ENCODE peak calls at places on chromosomes 16 and 17, in ten cellular contexts. Q is GM12865, U is right lobe of liver, Z is mucosa of descending colon, P is IMR-90, B is kidney, A is neural progenitor cell, D is fibroblast of villous mesenchyme, Y is lower leg skin, G is glutamatergic neuron. C is an unnamed sample.

GRCh38 chr16:81273223-81273940 is 34.9 kb downstream of the BCO1 start:
- DNase-seq in Q (no peak), U (no peak), Z (no peak), P (no peak), B (peak), A (no peak), D (no peak), Y (no peak), G (no peak), C (no peak)

GRCh38 chr17:20022701-20023100 is 13.5 kb downstream of the SPECC1 start:
- DNase-seq in Q (no peak), U (no peak), Z (no peak), P (no peak), B (no peak), A (no peak), D (peak), Y (peak), G (no peak), C (no peak)

GRCh38 chr16:75065149-75065807 is 51.3 kb downstream of the LDHD start:
- DNase-seq in Q (no peak), U (no peak), Z (peak), P (no peak), B (no peak), A (no peak), D (no peak), Y (no peak), G (no peak), C (no peak)

GRCh38 chr16:14232106-14232890 is 161.2 kb downstream of the MRTFB start:
- DNase-seq in Q (no peak), U (no peak), Z (no peak), P (peak), B (peak), A (no peak), D (no peak), Y (no peak), G (no peak), C (no peak)

GRCh38 chr16:73171380-73171779 is 123.5 kb upstream of the ZFHX3 start:
- DNase-seq in Q (no peak), U (no peak), Z (no peak), P (no peak), B (no peak), A (no peak), D (peak), Y (no peak), G (no peak), C (no peak)

GRCh38 chr17:35912339-35912912 is 18.1 kb downstream of the RDM1 start:
- DNase-seq in Q (no peak), U (no peak), Z (no peak), P (no peak), B (no peak), A (no peak), D (no peak), Y (no peak), G (no peak), C (no peak)

GRCh38 chr17:82642022-82642421 is 6.2 kb downstream of the WDR45B start:
- DNase-seq in Q (no peak), U (peak), Z (no peak), P (no peak), B (peak), A (no peak), D (no peak), Y (no peak), G (no peak), C (no peak)

GRCh38 chr16:74605746-74606520 is 981 bp downstream of the GLG1 start:
- DNase-seq in Q (no peak), U (no peak), Z (no peak), P (no peak), B (no peak), A (peak), D (peak), Y (no peak), G (no peak), C (no peak)

GRCh38 chr17:7128174-7128573 is 13.6 kb upstream of the ASGR2 start:
- DNase-seq in Q (no peak), U (peak), Z (no peak), P (no peak), B (peak), A (no peak), D (no peak), Y (no peak), G (peak), C (no peak)

GRCh38 chr17:40314557-40314953 is 5.6 kb downstream of the RARA start:
- DNase-seq in Q (peak), U (peak), Z (peak), P (peak), B (peak), A (no peak), D (peak), Y (peak), G (peak), C (no peak)

GRCh38 chr17:56034120-56034757 is 119.0 kb upstream of the ANKFN1 start:
- DNase-seq in Q (no peak), U (no peak), Z (peak), P (no peak), B (no peak), A (no peak), D (peak), Y (no peak), G (no peak), C (no peak)

GRCh38 chr16:3879887-3880564 is 487 bp downstream of the CREBBP start:
- DNase-seq in Q (peak), U (peak), Z (peak), P (peak), B (peak), A (peak), D (peak), Y (peak), G (peak), C (peak)

GRCh38 chr16:57711331-57711730 is 16.7 kb downstream of the DRC7 start:
- DNase-seq in Q (no peak), U (no peak), Z (no peak), P (no peak), B (no peak), A (no peak), D (no peak), Y (no peak), G (no peak), C (no peak)

GRCh38 chr17:79951361-79952264 is 84.1 kb downstream of the TBC1D16 start:
- DNase-seq in Q (no peak), U (peak), Z (no peak), P (peak), B (peak), A (peak), D (peak), Y (no peak), G (peak), C (no peak)

GRCh38 chr16:87834668-87835473 is 34.4 kb downstream of the SLC7A5 start:
- DNase-seq in Q (no peak), U (peak), Z (no peak), P (peak), B (no peak), A (no peak), D (peak), Y (no peak), G (no peak), C (no peak)

GRCh38 chr17:30716461-30717289 is 107.8 kb downstream of the CRLF3 start:
- DNase-seq in Q (no peak), U (peak), Z (no peak), P (peak), B (peak), A (no peak), D (peak), Y (no peak), G (no peak), C (no peak)

GRCh38 chr17:73841431-73842060 is 197.3 kb upstream of the SDK2 start:
- DNase-seq in Q (no peak), U (no peak), Z (peak), P (no peak), B (no peak), A (peak), D (peak), Y (no peak), G (no peak), C (peak)

GRCh38 chr17:67358612-67359011 is 7.8 kb downstream of the PSMD12 start:
- DNase-seq in Q (no peak), U (no peak), Z (no peak), P (peak), B (no peak), A (no peak), D (no peak), Y (no peak), G (no peak), C (no peak)

GRCh38 chr16:85195884-85196816 is 83.9 kb upstream of the CIBAR2 start:
- DNase-seq in Q (no peak), U (no peak), Z (peak), P (no peak), B (no peak), A (no peak), D (no peak), Y (no peak), G (no peak), C (no peak)

GRCh38 chr16:87701505-87701921 is 64.3 kb downstream of the KLHDC4 start:
- DNase-seq in Q (no peak), U (no peak), Z (no peak), P (no peak), B (no peak), A (no peak), D (no peak), Y (no peak), G (peak), C (no peak)

GRCh38 chr17:76742958-76743357 is 5.0 kb downstream of the MFSD11 start:
- DNase-seq in Q (no peak), U (no peak), Z (no peak), P (no peak), B (no peak), A (no peak), D (no peak), Y (no peak), G (no peak), C (no peak)
- TF ChIP-seq CTCF in Q (no peak), U (no peak), Z (no peak), P (no peak), B (no peak), A (no peak), D (no peak), Y (no peak), G (no peak), C (no peak)

DNA sequence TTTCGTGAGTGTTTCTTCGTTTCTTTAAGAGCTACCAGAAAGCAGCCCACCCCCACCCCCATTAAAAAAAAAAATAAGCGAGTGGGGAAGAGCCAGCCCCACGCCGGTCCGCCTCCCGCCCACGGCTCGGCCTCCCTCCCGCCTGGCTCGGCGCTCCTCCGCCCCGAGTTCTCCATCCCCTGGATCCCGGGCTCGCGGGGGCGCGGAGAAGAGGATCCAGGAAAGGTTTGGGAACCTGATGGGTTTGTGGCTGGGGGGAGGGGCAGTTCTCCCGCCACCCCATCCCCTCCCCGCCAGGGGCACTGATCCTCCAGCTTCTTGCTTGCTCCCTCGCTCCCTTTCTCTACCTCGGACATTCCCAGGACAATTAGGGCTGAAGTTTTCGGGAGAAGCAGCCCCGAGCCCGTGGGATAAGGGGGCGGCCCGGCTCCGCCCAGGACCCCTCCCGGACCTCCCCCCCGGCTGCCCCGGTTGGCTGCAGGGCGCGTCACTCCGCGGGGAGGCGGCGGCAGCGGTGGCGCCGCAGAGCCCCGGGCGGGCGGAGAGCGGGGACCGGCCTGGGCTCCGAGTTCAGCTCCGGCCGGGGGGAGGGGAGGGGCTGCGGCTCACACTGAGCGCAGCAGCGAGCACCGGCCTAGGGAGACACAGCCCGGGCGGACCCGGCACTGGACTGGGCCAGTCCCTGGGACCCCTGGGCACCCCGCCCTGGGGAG is 1.0 kb upstream of the SALL1 start:
- DNase-seq in Q (no peak), U (peak), Z (peak), P (peak), B (peak), A (peak), D (peak), Y (no peak), G (peak), C (peak)
- TF ChIP-seq CTCF in Q (no peak), U (no peak), Z (no peak), P (no peak), B (no peak), A (peak), D (peak), Y (no peak), G (peak), C (no peak)

GRCh38 chr17:57603541-57603940 is 141.6 kb downstream of the CCDC182 start:
- DNase-seq in Q (peak), U (no peak), Z (peak), P (no peak), B (no peak), A (no peak), D (no peak), Y (no peak), G (no peak), C (no peak)
- TF ChIP-seq CTCF in Q (no peak), U (no peak), Z (no peak), P (no peak), B (no peak), A (no peak), D (no peak), Y (no peak), G (no peak), C (no peak)

GRCh38 chr16:89495121-89495520 is 4.8 kb upstream of the ANKRD11 start:
- DNase-seq in Q (no peak), U (no peak), Z (no peak), P (peak), B (no peak), A (no peak), D (peak), Y (no peak), G (no peak), C (no peak)
- TF ChIP-seq CTCF in Q (no peak), U (no peak), Z (no peak), P (no peak), B (no peak), A (no peak), D (peak), Y (no peak), G (no peak), C (no peak)

GRCh38 chr17:72661093-72661944 is 431.2 kb downstream of the SLC39A11 start:
- DNase-seq in Q (no peak), U (no peak), Z (no peak), P (no peak), B (no peak), A (no peak), D (no peak), Y (no peak), G (no peak), C (no peak)
- TF ChIP-seq CTCF in Q (no peak), U (no peak), Z (no peak), P (no peak), B (no peak), A (peak), D (peak), Y (no peak), G (peak), C (peak)

GRCh38 chr17:81309140-81309858 is 14.2 kb upstream of the SLC38A10 start:
- DNase-seq in Q (peak), U (peak), Z (peak), P (peak), B (peak), A (peak), D (peak), Y (peak), G (peak), C (peak)

GRCh38 chr17:81310963-81311550 is 15.9 kb upstream of the SLC38A10 start:
- DNase-seq in Q (no peak), U (no peak), Z (no peak), P (no peak), B (no peak), A (no peak), D (no peak), Y (no peak), G (peak), C (no peak)

GRCh38 chr17:81308161-81308560 is 13.1 kb upstream of the SLC38A10 start:
- DNase-seq in Q (no peak), U (no peak), Z (no peak), P (no peak), B (no peak), A (no peak), D (no peak), Y (no peak), G (peak), C (no peak)

GRCh38 chr17:81311954-81312353 is 16.8 kb upstream of the SLC38A10 start:
- DNase-seq in Q (no peak), U (no peak), Z (no peak), P (no peak), B (no peak), A (no peak), D (no peak), Y (no peak), G (no peak), C (no peak)

GRCh38 chr17:81309859-81310839 is 15.0 kb upstream of the SLC38A10 start:
- DNase-seq in Q (no peak), U (no peak), Z (no peak), P (no peak), B (no peak), A (no peak), D (no peak), Y (no peak), G (peak), C (no peak)
- TF ChIP-seq CTCF in Q (no peak), U (no peak), Z (no peak), P (no peak), B (no peak), A (no peak), D (no peak), Y (no peak), G (no peak), C (no peak)

DNA sequence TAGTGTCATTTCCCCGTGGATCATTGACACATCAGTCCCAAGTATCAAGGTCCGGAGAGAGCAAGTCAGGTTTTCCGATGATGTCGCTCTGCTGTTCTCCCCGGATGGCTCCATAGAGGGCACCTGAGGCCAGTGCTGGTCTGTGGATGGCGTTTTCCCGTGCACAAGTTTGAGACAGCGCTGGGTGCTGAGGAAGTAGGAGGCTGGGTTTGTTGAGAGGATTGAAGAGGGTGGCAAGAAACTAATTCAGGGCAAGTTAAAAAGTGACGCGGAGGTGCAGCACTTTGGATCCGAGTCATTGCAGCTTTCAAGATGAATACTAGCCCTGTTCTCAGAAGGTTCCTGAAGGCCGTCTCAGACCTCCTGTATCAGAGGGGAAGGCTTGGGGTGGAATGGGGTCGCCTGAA is 7.7 kb downstream of the NUBP1 start:
- DNase-seq in Q (peak), U (no peak), Z (no peak), P (no peak), B (no peak), A (peak), D (no peak), Y (no peak), G (no peak), C (no peak)
- TF ChIP-seq CTCF in Q (peak), U (no peak), Z (no peak), P (no peak), B (no peak), A (no peak), D (no peak), Y (no peak), G (no peak), C (no peak)

DNA sequence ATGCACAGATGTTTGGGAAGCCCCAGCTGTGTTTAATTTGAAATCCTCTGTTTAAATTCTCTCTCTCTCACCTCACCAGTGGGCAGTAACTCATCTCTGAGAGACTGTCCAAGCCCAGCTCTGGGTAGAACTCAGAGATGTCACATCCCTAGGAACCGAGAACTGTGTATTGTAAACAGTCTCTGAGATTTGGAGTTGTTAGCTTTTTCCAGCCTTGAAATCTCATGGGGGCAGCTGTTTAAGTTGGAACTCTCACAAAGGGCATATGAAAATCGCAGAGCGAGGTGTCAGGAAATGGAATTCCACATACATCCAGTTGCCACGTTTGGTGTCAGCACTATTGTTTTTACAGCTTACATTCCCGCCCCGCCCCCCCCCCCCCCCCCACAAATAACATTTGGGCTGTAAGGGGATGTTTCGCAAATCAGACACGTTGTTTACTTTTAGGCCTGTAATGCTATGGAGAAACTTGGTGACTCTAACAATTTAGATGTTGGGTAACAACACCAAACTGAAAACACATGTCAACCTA is 34.3 kb downstream of the VPS35L start:
- DNase-seq in Q (no peak), U (no peak), Z (no peak), P (peak), B (no peak), A (no peak), D (peak), Y (peak), G (no peak), C (peak)
- TF ChIP-seq CTCF in Q (no peak), U (no peak), Z (no peak), P (no peak), B (no peak), A (no peak), D (no peak), Y (no peak), G (no peak), C (no peak)

DNA sequence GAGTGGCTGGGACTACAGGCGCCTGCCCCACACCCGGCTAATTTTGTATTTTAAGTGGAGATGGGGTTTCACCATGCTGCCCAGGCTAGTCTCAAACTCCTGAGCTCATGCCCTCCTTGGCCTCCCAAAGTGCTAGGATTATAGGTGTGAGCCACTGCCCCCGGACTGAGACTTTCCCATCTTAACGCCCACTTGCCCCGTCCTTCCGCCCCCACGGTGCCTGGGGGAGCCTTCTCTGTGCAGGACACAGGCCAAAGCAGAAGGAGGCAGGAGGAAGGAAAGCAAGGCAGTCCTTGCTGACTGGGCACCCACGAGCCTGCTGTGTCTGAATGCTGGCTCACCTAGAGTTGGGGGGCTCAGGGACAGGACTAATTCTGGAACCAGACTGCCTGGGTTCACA is 17.6 kb upstream of the GNG13 start:
- DNase-seq in Q (no peak), U (no peak), Z (no peak), P (no peak), B (no peak), A (no peak), D (no peak), Y (no peak), G (no peak), C (no peak)
- TF ChIP-seq CTCF in Q (no peak), U (no peak), Z (no peak), P (no peak), B (no peak), A (no peak), D (no peak), Y (no peak), G (no peak), C (no peak)

GRCh38 chr17:75877752-75878173 is 618 bp downstream of the TRIM47 start:
- DNase-seq in Q (peak), U (peak), Z (peak), P (peak), B (peak), A (peak), D (peak), Y (no peak), G (peak), C (peak)
- TF ChIP-seq CTCF in Q (peak), U (peak), Z (peak), P (peak), B (peak), A (peak), D (peak), Y (no peak), G (no peak), C (peak)

C was measured in endothelial cell.